ENCODE peak calls at places on chromosomes 5 and 9, in six cellular contexts. K, W, Z, X, B and T are unnamed samples.

GRCh38 chr5:5387789-5388188 is 34.7 kb upstream of the ICE1 start:
- DNase-seq in K (no peak), W (no peak), Z (no peak), X (no peak), B (no peak), T (no peak)

GRCh38 chr5:136420168-136420916 is 55.0 kb upstream of the TRPC7 start:
- DNase-seq in K (no peak), W (no peak), Z (no peak), X (no peak), B (no peak), T (no peak)

GRCh38 chr5:161686881-161687280 is 1.4 kb downstream of the GABRA6 start:
- DNase-seq in K (no peak), W (no peak), Z (no peak), X (no peak), B (no peak), T (no peak)

GRCh38 chr9:98575379-98576346 is 133.1 kb downstream of the GABBR2 start:
- DNase-seq in K (peak; percentile 4), W (no peak), Z (no peak), X (peak; percentile 24), B (no peak), T (peak; percentile 31)

GRCh38 chr5:141787376-141787775 is 90.8 kb downstream of the PCDH1 start:
- DNase-seq in K (peak; percentile 50), W (no peak), Z (no peak), X (no peak), B (no peak), T (no peak)

GRCh38 chr9:84513981-84514380 is 155.5 kb upstream of the NTRK2 start:
- DNase-seq in K (no peak), W (no peak), Z (no peak), X (no peak), B (no peak), T (no peak)

GRCh38 chr9:127537014-127537413 is 75.1 kb upstream of the STXBP1 start:
- DNase-seq in K (peak; percentile 89), W (no peak), Z (no peak), X (no peak), B (no peak), T (no peak)

GRCh38 chr5:112124788-112125187 is 294.3 kb downstream of the EPB41L4A start:
- DNase-seq in K (no peak), W (no peak), Z (no peak), X (no peak), B (no peak), T (no peak)

GRCh38 chr5:1409386-1410110 is 35.7 kb downstream of the SLC6A3 start:
- DNase-seq in K (peak; percentile 54), W (peak; percentile 30), Z (no peak), X (peak; percentile 67), B (no peak), T (no peak)

GRCh38 chr5:27962201-27962600 is 923.8 kb upstream of the CDH9 start:
- DNase-seq in K (no peak), W (no peak), Z (no peak), X (no peak), B (no peak), T (no peak)

GRCh38 chr5:96226941-96227552 is 206.0 kb downstream of the PCSK1 start:
- DNase-seq in K (peak; percentile 95), W (no peak), Z (no peak), X (no peak), B (no peak), T (peak; percentile 94)

GRCh38 chr5:5209101-5209500 is 69.0 kb downstream of the ADAMTS16 start:
- DNase-seq in K (no peak), W (no peak), Z (no peak), X (no peak), B (no peak), T (peak; percentile 37)

GRCh38 chr5:135995979-135996378 is 32.8 kb upstream of the TGFBI start:
- DNase-seq in K (no peak), W (no peak), Z (no peak), X (no peak), B (no peak), T (no peak)

GRCh38 chr9:119164716-119165115 is 204.5 kb downstream of the BRINP1 start:
- DNase-seq in K (no peak), W (no peak), Z (no peak), X (no peak), B (no peak), T (no peak)

GRCh38 chr9:100652850-100653249 is 75.0 kb downstream of the CAVIN4 start:
- DNase-seq in K (no peak), W (no peak), Z (no peak), X (no peak), B (no peak), T (no peak)

GRCh38 chr5:157670662-157671591 is at the start of gene C5orf52:
- DNase-seq in K (peak; percentile 18), W (peak; percentile 60), Z (no peak), X (no peak), B (no peak), T (no peak)

GRCh38 chr5:157669701-157670097 is 1.6 kb upstream of the C5orf52 start:
- DNase-seq in K (no peak), W (no peak), Z (no peak), X (no peak), B (no peak), T (no peak)

GRCh38 chr5:157668356-157668755 is 3.0 kb upstream of the C5orf52 start:
- DNase-seq in K (no peak), W (no peak), Z (no peak), X (no peak), B (no peak), T (no peak)

GRCh38 chr5:157672976-157673375 is 1.6 kb downstream of the C5orf52 start:
- DNase-seq in K (no peak), W (no peak), Z (no peak), X (no peak), B (no peak), T (no peak)

GRCh38 chr5:157671592-157672330 is 428 bp downstream of the C5orf52 start:
- DNase-seq in K (no peak), W (no peak), Z (no peak), X (no peak), B (no peak), T (no peak)
- H3K4me3 ChIP-seq in K (peak overlapping the region; percentile 71), W (peak overlapping the region; percentile 65), Z (peak overlapping the region; percentile 44), X (peak overlapping the region; percentile 25), B (peak overlapping the region; percentile 54), T (peak overlapping the region; percentile 80)

DNA sequence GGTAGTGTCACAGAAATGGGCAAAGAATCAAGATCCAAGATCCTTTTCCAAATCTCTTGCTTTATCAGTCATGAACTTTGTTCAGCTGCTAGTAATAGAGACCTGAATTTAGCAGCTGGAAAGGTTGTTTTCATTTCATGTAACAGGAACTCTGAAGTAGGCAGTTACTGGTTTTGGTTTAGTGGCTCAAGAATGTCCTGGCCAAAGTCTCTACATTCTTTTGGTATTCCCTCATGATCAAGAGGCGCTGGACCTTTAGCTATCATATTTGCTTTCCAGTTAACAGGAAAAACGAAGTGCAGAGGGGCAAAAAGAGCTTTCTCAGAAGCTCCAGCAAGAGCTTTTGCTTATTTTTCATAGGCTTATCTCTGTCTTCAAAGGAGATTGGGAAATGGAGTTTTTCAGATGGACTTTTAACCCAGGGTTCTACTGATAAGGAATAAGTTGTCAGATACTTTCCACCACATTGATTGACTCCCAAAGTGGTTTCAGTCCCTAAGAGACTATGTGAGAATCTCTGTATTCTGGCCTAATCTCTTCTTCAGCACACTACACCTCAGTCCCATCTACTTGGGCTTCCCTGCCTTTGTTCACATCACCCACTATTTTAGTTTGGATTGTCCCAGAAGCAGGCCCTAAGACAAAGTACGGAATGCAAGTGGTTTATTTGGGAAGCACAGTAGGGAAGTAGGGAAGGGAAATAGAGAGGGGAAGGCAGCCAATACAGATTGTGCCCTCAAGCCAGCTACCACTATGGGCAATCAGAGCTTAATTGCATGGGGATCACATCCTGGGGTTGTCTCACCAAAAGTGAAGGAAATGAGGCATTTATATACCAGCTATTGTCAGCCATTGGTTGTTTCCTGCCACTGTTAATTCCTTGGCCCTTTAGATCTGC is 359.3 kb downstream of the LRRC70 start:
- DNase-seq in K (no peak), W (no peak), Z (no peak), X (no peak), B (no peak), T (no peak)
- TF ChIP-seq CTCF in K (no peak), W (no peak), Z (no peak), X (no peak), B (no peak), T (no peak)

DNA sequence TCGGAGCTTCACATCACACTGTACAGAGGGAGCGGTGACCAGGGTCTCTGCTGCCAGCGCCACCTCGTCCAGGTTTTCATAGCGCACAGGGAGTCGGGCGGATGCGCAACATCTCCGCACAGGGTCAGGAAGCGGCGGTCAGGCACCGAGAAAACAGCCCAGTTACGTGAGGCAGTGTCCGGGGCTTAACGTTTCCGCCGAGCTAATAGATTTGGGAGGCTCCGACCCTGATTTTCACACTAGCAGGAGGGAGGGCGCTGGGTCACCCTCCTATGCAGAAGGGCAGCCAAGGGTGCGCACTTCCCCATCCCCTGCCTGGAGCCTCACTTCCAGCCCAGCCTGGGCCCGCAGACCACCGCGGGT is 13.7 kb downstream of the BTNL9 start:
- DNase-seq in K (peak; percentile 27), W (no peak), Z (no peak), X (no peak), B (no peak), T (no peak)
- H3K4me3 ChIP-seq in K (no peak overlapping the region), W (peak overlapping the region; percentile 62), Z (peak overlapping the region; percentile 40), X (peak overlapping the region; percentile 51), B (peak overlapping the region; percentile 55), T (no peak overlapping the region)

DNA sequence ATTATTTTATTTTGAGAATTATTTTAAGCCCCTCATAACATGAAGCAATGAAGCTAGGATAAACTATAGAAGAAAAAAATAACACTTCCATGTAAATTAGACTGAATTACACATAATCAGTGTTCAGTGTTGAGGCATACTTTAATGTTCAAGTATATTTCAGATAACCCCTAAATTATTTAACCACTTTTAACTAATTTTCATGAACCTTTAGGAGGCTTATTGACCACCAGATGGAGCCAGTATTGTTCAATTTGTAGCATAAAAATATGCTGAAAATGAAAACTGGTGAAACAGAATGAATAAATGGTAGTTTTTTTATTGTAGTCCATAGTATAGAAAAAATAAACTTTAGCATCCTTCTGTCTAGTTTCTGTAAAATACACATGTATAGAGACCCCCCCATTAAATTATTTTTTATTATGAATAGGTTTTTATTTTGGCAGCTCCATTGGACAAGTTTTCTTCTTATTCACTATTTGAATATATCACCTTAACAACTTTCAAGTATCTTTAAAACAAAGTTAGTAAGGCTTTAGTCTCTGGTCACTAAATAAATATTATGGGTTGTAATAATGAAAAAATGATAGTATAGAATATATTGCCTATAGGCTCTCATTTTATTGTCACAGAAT is 190.1 kb downstream of the CWC27 start:
- DNase-seq in K (peak; percentile 64), W (no peak), Z (no peak), X (no peak), B (no peak), T (peak; percentile 18)
- TF ChIP-seq CTCF in K (peak; percentile 53), W (peak; percentile 46), Z (peak; percentile 67), X (peak; percentile 94), B (no peak), T (peak; percentile 58)

GRCh38 chr5:7420506-7421280 is 24.8 kb downstream of the ADCY2 start:
- DNase-seq in K (no peak), W (no peak), Z (no peak), X (no peak), B (no peak), T (no peak)
- H3K4me3 ChIP-seq in K (no peak overlapping the region), W (no peak overlapping the region), Z (no peak overlapping the region), X (no peak overlapping the region), B (no peak overlapping the region), T (no peak overlapping the region)